ENCODE peak calls at places on chromosomes 6 and 20, in five cellular contexts. B is stimulated activated CD4-positive, alpha-beta T cell treated with anti-CD3 and anti-CD28 coated beads, Interleukin-15, amount 100 ng/mL, for 1 hour; K is HTR-8/SVneo; J is MCF 10A; P is EL. Y is an unnamed sample.

GRCh38 chr6:149236584-149236983 is 80.9 kb upstream of the TAB2 start:
- DNase-seq in B (no peak), P (peak), K (no peak), J (peak), Y (no peak)

GRCh38 chr6:90087103-90087833 is 193.0 kb downstream of the GJA10 start:
- DNase-seq in P (peak), B (no peak), J (peak), K (no peak), Y (peak)

GRCh38 chr6:119686644-119687043 is 337.1 kb upstream of the MAN1A1 start:
- DNase-seq in P (no peak), K (no peak), J (no peak), B (no peak), Y (no peak)

GRCh38 chr6:65818576-65818975 is 111.5 kb upstream of the EYS start:
- DNase-seq in P (no peak), B (no peak), K (no peak), J (no peak), Y (no peak)

GRCh38 chr6:118325220-118325860 is 222.8 kb upstream of the PLN start:
- DNase-seq in B (no peak), J (peak), P (peak), K (peak), Y (no peak)

GRCh38 chr6:117352466-117353081 is 73.2 kb downstream of the ROS1 start:
- DNase-seq in P (peak), B (no peak), K (peak), J (peak), Y (peak)

GRCh38 chr6:56693246-56693607 is 50.5 kb upstream of the DST start:
- DNase-seq in J (peak), B (no peak), P (peak), K (peak), Y (no peak)

GRCh38 chr20:35004051-35004725 is 48.5 kb downstream of the MYH7B start:
- DNase-seq in K (no peak), B (no peak), P (no peak), J (no peak), Y (no peak)

GRCh38 chr6:36752886-36753506 is 55.4 kb downstream of the RAB44 start:
- DNase-seq in P (no peak), K (no peak), B (no peak), J (no peak), Y (no peak)

GRCh38 chr6:113396644-113397201 is 460.4 kb upstream of the MARCKS start:
- DNase-seq in B (no peak), K (no peak), P (no peak), J (no peak), Y (no peak)

GRCh38 chr6:141174932-141175331 is 957.8 kb upstream of the GJE1 start:
- DNase-seq in B (no peak), P (no peak), J (no peak), K (no peak), Y (no peak)

GRCh38 chr6:119445666-119446622 is 96.4 kb upstream of the MAN1A1 start:
- DNase-seq in K (no peak), P (peak), B (no peak), J (peak), Y (peak)

GRCh38 chr6:126724821-126725220 is 384.9 kb downstream of the CENPW start:
- DNase-seq in P (no peak), K (no peak), J (no peak), B (no peak), Y (no peak)

GRCh38 chr6:34513628-34514027 is 42.5 kb downstream of the SPDEF start:
- DNase-seq in K (no peak), J (no peak), B (no peak), P (no peak), Y (no peak)

GRCh38 chr6:38169826-38170526 is 350.4 kb downstream of the ZFAND3 start:
- DNase-seq in P (no peak), B (no peak), K (no peak), J (no peak), Y (no peak)

GRCh38 chr20:51480507-51481270 is 61.8 kb downstream of the NFATC2 start:
- DNase-seq in K (no peak), P (no peak), J (no peak), B (peak), Y (no peak)

GRCh38 chr20:19928379-19929360 is 88.5 kb upstream of the NAA20 start:
- DNase-seq in P (no peak), K (no peak), J (peak), B (no peak), Y (peak)

GRCh38 chr20:57930328-57930727 is 220.5 kb upstream of the PMEPA1 start:
- DNase-seq in B (no peak), K (no peak), J (no peak), P (no peak), Y (no peak)

GRCh38 chr6:46491201-46491788 is at the start of gene RCAN2:
- DNase-seq in K (peak), P (peak), J (peak), B (no peak), Y (no peak)

GRCh38 chr20:10992776-10993175 is 319.0 kb upstream of the JAG1 start:
- DNase-seq in J (peak), K (no peak), B (no peak), P (no peak), Y (no peak)

GRCh38 chr20:63802469-63803240 is 28.4 kb downstream of the ZBTB46 start:
- DNase-seq in B (no peak), J (no peak), P (no peak), K (no peak), Y (no peak)

GRCh38 chr20:43942661-43943285 is 28.1 kb downstream of the TOX2 start:
- DNase-seq in J (peak), K (peak), B (no peak), P (peak), Y (peak)

GRCh38 chr6:35911871-35912653 is 8.8 kb downstream of the SRPK1 start:
- DNase-seq in J (peak), K (no peak), P (peak), B (no peak), Y (no peak)

GRCh38 chr6:145247677-145248419 is 487.5 kb downstream of the EPM2A start:
- DNase-seq in J (peak), P (peak), B (no peak), K (peak), Y (peak)

GRCh38 chr6:137106183-137106582 is 61.4 kb upstream of the IL20RA start:
- DNase-seq in P (no peak), J (no peak), K (no peak), B (no peak), Y (no peak)

GRCh38 chr20:46915580-46916243 is 21.1 kb downstream of the EYA2 start:
- DNase-seq in B (no peak), J (no peak), P (no peak), K (no peak), Y (no peak)

GRCh38 chr6:14476793-14477531 is 359.4 kb downstream of the CD83 start:
- DNase-seq in J (no peak), P (peak), B (no peak), K (peak), Y (no peak)

GRCh38 chr6:43231053-43231452 is 1.8 kb upstream of the DNPH1 start:
- DNase-seq in P (no peak), B (no peak), K (no peak), J (no peak), Y (no peak)

GRCh38 chr20:33095249-33095648 is 15.8 kb downstream of the BPIFB4 start:
- DNase-seq in P (no peak), J (no peak), B (no peak), K (no peak), Y (no peak)

GRCh38 chr6:81777586-81778268 is 25.2 kb upstream of the TENT5A start:
- DNase-seq in B (no peak), J (no peak), K (no peak), P (no peak), Y (no peak)

GRCh38 chr20:19254956-19255355 is 42.5 kb downstream of the SLC24A3 start:
- DNase-seq in B (no peak), K (no peak), P (no peak), J (peak), Y (no peak)